ENCODE peak calls at places on chromosomes 13 and 19, in five cellular contexts. E is GM12878, S is SK-N-SH, N is ovary, D is transverse colon. F is an unnamed sample.

GRCh38 chr13:80299046-80299445 is 41.9 kb downstream of the SPRY2 start:
- DNase-seq in E (no peak), S (no peak), N (no peak), D (no peak), F (no peak)

GRCh38 chr13:23348270-23349126 is 85.0 kb downstream of the SACS start:
- DNase-seq in E (no peak), S (no peak), N (peak; percentile 11), D (no peak), F (no peak)

GRCh38 chr19:17721821-17722220 is 2.5 kb downstream of the MAP1S start:
- DNase-seq in E (no peak), S (no peak), N (no peak), D (no peak), F (no peak)

GRCh38 chr13:44171861-44172260 is 201.8 kb upstream of the SERP2 start:
- DNase-seq in E (no peak), S (no peak), N (no peak), D (no peak), F (peak; percentile 55)

GRCh38 chr19:38742296-38742695 is 2.0 kb downstream of the CAPN12 start:
- DNase-seq in E (no peak), S (no peak), N (no peak), D (no peak), F (no peak)

GRCh38 chr13:24557121-24557520 is 44.5 kb upstream of the PARP4 start:
- DNase-seq in E (no peak), S (peak; percentile 10), N (no peak), D (no peak), F (no peak)

GRCh38 chr13:39417131-39417530 is 185.9 kb downstream of the LHFPL6 start:
- DNase-seq in E (no peak), S (peak; percentile 18), N (no peak), D (no peak), F (no peak)

GRCh38 chr19:1717970-1718264 is 35.4 kb upstream of the ONECUT3 start:
- DNase-seq in E (no peak), S (no peak), N (no peak), D (no peak), F (no peak)

GRCh38 chr19:10946964-10947657 is 13.7 kb upstream of the SMARCA4 start:
- DNase-seq in E (no peak), S (no peak), N (no peak), D (no peak), F (no peak)

GRCh38 chr13:110541526-110541920 is 20.0 kb downstream of the RAB20 start:
- DNase-seq in E (no peak), S (peak; percentile 25), N (no peak), D (no peak), F (no peak)

GRCh38 chr13:39875583-39875982 is 220.1 kb downstream of the COG6 start:
- DNase-seq in E (no peak), S (no peak), N (no peak), D (no peak), F (no peak)

GRCh38 chr13:24267283-24267682 is 42.1 kb upstream of the C1QTNF9 start:
- DNase-seq in E (peak; percentile 30), S (no peak), N (peak; percentile 37), D (no peak), F (no peak)

GRCh38 chr19:33465834-33466233 is 55.8 kb downstream of the PEPD start:
- DNase-seq in E (no peak), S (no peak), N (no peak), D (no peak), F (no peak)

GRCh38 chr13:95485045-95485517 is 67.4 kb upstream of the CLDN10 start:
- DNase-seq in E (no peak), S (peak; percentile 50), N (no peak), D (no peak), F (no peak)

GRCh38 chr13:27958928-27959539 is 10.1 kb downstream of the CDX2 start:
- DNase-seq in E (no peak), S (no peak), N (no peak), D (no peak), F (peak; percentile 8)

GRCh38 chr13:36920612-36921185 is 661 bp upstream of the SMAD9 start:
- DNase-seq in E (no peak), S (no peak), N (no peak), D (no peak), F (no peak)

GRCh38 chr13:49828452-49828851 is 36.0 kb upstream of the KPNA3 start:
- DNase-seq in E (no peak), S (no peak), N (no peak), D (no peak), F (no peak)

GRCh38 chr19:16702123-16702522 is 17.5 kb upstream of the NWD1 start:
- DNase-seq in E (no peak), S (peak; percentile 48), N (no peak), D (no peak), F (peak; percentile 93)

GRCh38 chr13:25882732-25883357 is 169.0 kb downstream of the SHISA2 start:
- DNase-seq in E (no peak), S (peak; percentile 15), N (no peak), D (no peak), F (no peak)

GRCh38 chr13:44141725-44142539 is 231.7 kb upstream of the SERP2 start:
- DNase-seq in E (peak; percentile 31), S (peak; percentile 100), N (peak; percentile 98), D (peak; percentile 99), F (peak; percentile 99)

GRCh38 chr19:32676186-32676894 is 692 bp downstream of the RGS9BP start:
- DNase-seq in E (no peak), S (peak; percentile 55), N (no peak), D (no peak), F (no peak)

GRCh38 chr19:39544201-39544903 is 4.4 kb upstream of the EID2 start:
- DNase-seq in E (no peak), S (no peak), N (no peak), D (no peak), F (no peak)

GRCh38 chr19:3665681-3666544 is 34.4 kb downstream of the PIP5K1C start:
- DNase-seq in E (no peak), S (peak; percentile 96), N (peak; percentile 58), D (peak; percentile 70), F (no peak)

GRCh38 chr13:21075303-21076264 is 14.2 kb upstream of the LATS2 start:
- DNase-seq in E (no peak), S (peak; percentile 48), N (peak; percentile 34), D (no peak), F (no peak)

GRCh38 chr13:98664047-98664446 is 87.1 kb upstream of the STK24 start:
- DNase-seq in E (no peak), S (no peak), N (no peak), D (no peak), F (no peak)

GRCh38 chr19:19170053-19170945 is at the start of gene MEF2B:
- DNase-seq in E (no peak), S (peak; percentile 96), N (peak; percentile 37), D (peak; percentile 87), F (no peak)

GRCh38 chr13:113942591-113943103 is 31.2 kb downstream of the C13orf46 start:
- DNase-seq in E (no peak), S (peak; percentile 19), N (no peak), D (no peak), F (no peak)

GRCh38 chr13:102558029-102558428 is 38.8 kb upstream of the TPP2 start:
- DNase-seq in E (no peak), S (no peak), N (no peak), D (no peak), F (no peak)

GRCh38 chr19:50509366-50509765 is 1.6 kb downstream of the JOSD2 start:
- DNase-seq in E (no peak), S (no peak), N (no peak), D (no peak), F (no peak)

GRCh38 chr19:5851302-5851701 is at the start of gene FUT3:
- DNase-seq in E (no peak), S (no peak), N (no peak), D (peak; percentile 84), F (no peak)

GRCh38 chr19:5850189-5850588 is 1.1 kb downstream of the FUT3 start:
- DNase-seq in E (no peak), S (no peak), N (no peak), D (peak; percentile 58), F (no peak)

DNA sequence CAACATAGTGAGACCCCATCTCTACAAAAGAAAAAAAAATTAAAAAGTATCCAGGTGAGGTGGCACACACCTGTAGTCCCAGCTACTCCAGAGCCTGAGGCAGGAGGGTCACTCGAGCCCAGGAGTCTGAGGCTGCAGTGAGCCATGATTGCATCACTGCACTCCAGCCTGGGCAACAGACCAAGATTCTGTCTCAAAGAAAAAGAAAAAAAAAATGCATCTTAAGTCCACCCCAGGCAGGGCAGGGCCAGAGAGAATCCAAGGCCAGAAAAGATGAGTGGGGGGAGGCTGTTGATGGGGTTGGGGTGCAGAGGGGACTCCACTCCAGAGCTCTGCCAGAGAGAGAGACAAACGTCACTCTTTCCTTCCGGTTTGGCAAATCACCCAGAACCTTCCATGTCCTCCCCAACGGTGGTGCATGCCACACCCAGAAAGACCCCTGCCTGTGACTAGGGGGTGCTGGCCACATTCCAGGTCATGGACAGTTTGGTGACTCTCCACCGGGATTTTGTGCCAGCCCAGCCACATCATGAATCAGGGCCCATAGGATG is 431 bp downstream of the FUT3 start:
- DNase-seq in E (no peak), S (peak; percentile 9), N (peak; percentile 19), D (peak; percentile 66), F (no peak)
- TF ChIP-seq EP300 in E (no peak), S (no peak), N (no peak), D (no peak), F (no peak)

DNA sequence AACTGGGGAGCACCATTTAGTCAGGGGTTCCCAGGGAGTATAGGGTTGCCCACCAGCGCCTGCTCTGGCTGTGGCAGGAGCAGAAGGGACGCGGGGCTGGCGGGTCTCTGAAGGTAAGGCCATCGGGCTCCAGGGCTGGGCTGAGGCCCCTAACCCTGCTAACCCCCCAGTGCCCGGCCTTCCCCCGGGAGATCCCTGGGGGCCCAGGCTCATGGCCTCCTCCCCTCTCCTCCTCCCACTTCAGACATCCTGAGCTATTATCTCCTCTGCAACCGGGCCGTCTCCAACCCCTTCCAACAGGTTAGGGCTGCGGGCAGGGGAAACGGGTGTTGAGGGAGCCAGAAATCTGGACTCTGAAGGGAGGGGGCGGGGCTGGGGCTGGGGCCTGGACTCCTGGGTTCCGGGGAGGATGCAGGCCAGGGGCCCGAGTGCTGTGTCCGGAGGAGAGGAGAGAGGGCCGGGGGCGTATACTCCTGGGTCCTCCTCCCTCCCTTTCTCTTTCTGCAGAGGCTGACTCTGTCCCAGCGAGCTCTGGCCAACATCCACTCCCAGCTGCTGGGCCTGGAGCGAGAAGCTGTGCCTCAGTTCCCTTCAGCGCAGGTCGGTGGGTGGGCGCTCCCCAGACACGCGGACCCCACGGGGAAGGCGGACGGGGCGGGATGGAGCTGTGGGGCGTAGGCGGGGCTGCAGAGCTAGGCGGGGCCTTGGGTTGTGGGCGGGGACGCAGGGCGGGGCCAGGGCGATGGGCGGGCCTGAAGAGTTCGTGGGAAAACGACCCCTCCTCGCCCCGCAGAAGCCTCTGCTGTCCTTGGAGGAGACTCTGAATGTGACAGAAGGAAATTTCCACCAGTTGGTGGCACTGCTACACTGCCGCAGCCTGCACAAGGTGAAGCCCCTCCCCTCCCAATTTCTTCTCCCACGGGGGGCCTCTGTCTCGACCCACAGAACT is 15.3 kb downstream of the TTYH1 start:
- DNase-seq in E (no peak), S (peak; percentile 86), N (no peak), D (peak; percentile 37), F (no peak)
- H3K4me1 ChIP-seq in E (no peaks in the 10 kb centered on the region), S (peaks cover 12% of the 10 kb centered on the region), N (peaks cover 12% of the 10 kb centered on the region), D (peaks cover 13% of the 10 kb centered on the region), F (peaks cover 37% of the 10 kb centered on the region)

GRCh38 chr13:29767006-29767405 is 83.4 kb downstream of the UBL3 start:
- DNase-seq in E (no peak), S (no peak), N (no peak), D (no peak), F (no peak)

GRCh38 chr13:29774830-29775229 is 75.6 kb downstream of the UBL3 start:
- DNase-seq in E (no peak), S (no peak), N (no peak), D (no peak), F (no peak)

GRCh38 chr13:29771247-29771646 is 79.2 kb downstream of the UBL3 start:
- DNase-seq in E (no peak), S (peak; percentile 16), N (no peak), D (no peak), F (no peak)
- TF ChIP-seq CTCF in E (no peak), S (peak; percentile 72), N (no peak), D (peak; percentile 41), F (peak; percentile 49)

GRCh38 chr13:93963266-93964131 is 516.0 kb downstream of the DCT start:
- DNase-seq in E (no peak), S (no peak), N (no peak), D (no peak), F (no peak)
- TF ChIP-seq EP300 in E (no peak), S (no peak), N (no peak), D (no peak), F (no peak)